ENCODE peak calls at places on chromosomes 11 and 22, in five cellular contexts. One of them, this sample, is unnamed.
A peak's percentile ranks its signal among the peaks of the same experiment; 100 is the strongest.

GRCh38 chr11:60763692-60764369 is 7.2 kb downstream of the MS4A15 start:
- DNase-seq in GM12878: peak; percentile 69
- DNase-seq in upper lobe of right lung: no peak
- DNase-seq in thoracic aorta: no peak
- DNase-seq in A673: no peak
- DNase-seq in this sample: no peak

GRCh38 chr11:11157201-11157600 is 195.8 kb downstream of the CSNK2A3 start:
- DNase-seq in upper lobe of right lung: no peak
- DNase-seq in thoracic aorta: no peak
- DNase-seq in A673: peak; percentile 54
- DNase-seq in GM12878: no peak
- DNase-seq in this sample: no peak

GRCh38 chr11:12284321-12285050 is 92.9 kb upstream of the PARVA start:
- DNase-seq in A673: no peak
- DNase-seq in GM12878: no peak
- DNase-seq in thoracic aorta: no peak
- DNase-seq in upper lobe of right lung: no peak
- DNase-seq in this sample: peak; percentile 46

GRCh38 chr22:43921361-43921760 is 2.2 kb upstream of the PNPLA3 start:
- DNase-seq in A673: no peak
- DNase-seq in upper lobe of right lung: no peak
- DNase-seq in GM12878: no peak
- DNase-seq in thoracic aorta: no peak
- DNase-seq in this sample: no peak

GRCh38 chr11:126991596-126991995 is 9.0 kb downstream of the KIRREL3 start:
- DNase-seq in thoracic aorta: no peak
- DNase-seq in GM12878: no peak
- DNase-seq in upper lobe of right lung: no peak
- DNase-seq in A673: no peak
- DNase-seq in this sample: no peak

GRCh38 chr11:72848846-72849466 is 34.7 kb downstream of the ATG16L2 start:
- DNase-seq in A673: peak; percentile 60
- DNase-seq in upper lobe of right lung: no peak
- DNase-seq in GM12878: no peak
- DNase-seq in thoracic aorta: no peak
- DNase-seq in this sample: no peak

GRCh38 chr11:20002312-20003216 is 157.7 kb downstream of the DBX1 start:
- DNase-seq in thoracic aorta: no peak
- DNase-seq in upper lobe of right lung: no peak
- DNase-seq in A673: no peak
- DNase-seq in GM12878: no peak
- DNase-seq in this sample: no peak

GRCh38 chr11:86865436-86865835 is 65.1 kb downstream of the PRSS23 start:
- DNase-seq in GM12878: no peak
- DNase-seq in thoracic aorta: no peak
- DNase-seq in upper lobe of right lung: no peak
- DNase-seq in A673: no peak
- DNase-seq in this sample: no peak

GRCh38 chr11:76609736-76610370 is 60.7 kb downstream of the LRRC32 start:
- DNase-seq in upper lobe of right lung: no peak
- DNase-seq in GM12878: no peak
- DNase-seq in thoracic aorta: no peak
- DNase-seq in A673: peak; percentile 40
- DNase-seq in this sample: peak; percentile 76

GRCh38 chr11:19093976-19094375 is 23.0 kb upstream of the ZDHHC13 start:
- DNase-seq in thoracic aorta: no peak
- DNase-seq in GM12878: no peak
- DNase-seq in upper lobe of right lung: no peak
- DNase-seq in A673: no peak
- DNase-seq in this sample: no peak

GRCh38 chr11:103091441-103091809 is 535 bp downstream of the DCUN1D5 start:
- DNase-seq in upper lobe of right lung: peak; percentile 78
- DNase-seq in A673: peak; percentile 82
- DNase-seq in thoracic aorta: no peak
- DNase-seq in GM12878: no peak
- DNase-seq in this sample: no peak

GRCh38 chr11:35418282-35418846 is 994 bp downstream of the SLC1A2 start:
- DNase-seq in upper lobe of right lung: peak; percentile 65
- DNase-seq in A673: no peak
- DNase-seq in thoracic aorta: no peak
- DNase-seq in GM12878: no peak
- DNase-seq in this sample: no peak

DNA sequence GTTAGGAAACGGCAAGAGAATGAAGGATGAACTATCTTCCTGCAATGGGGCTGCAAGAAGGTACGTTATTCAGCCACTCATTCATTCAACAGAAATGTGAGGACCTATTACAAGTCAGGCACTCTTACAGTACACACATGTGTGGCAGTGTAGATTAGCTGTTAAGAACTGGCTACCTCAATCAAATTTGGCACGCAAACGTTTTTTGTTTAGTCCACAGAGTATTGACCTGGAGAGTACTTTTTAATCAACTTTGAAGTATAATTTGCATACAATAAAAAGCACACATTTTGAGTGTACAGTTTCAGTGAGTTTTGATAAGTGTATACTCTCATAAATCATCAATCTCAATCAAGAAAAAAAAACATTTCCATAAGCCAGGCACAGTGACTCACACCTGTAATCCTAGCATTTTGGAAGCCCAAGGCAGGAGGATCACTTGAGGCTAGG is 24.2 kb downstream of the MRTFA start:
- DNase-seq in upper lobe of right lung: no peak
- DNase-seq in GM12878: no peak
- DNase-seq in thoracic aorta: no peak
- DNase-seq in A673: no peak
- DNase-seq in this sample: no peak
- H3K27ac ChIP-seq in upper lobe of right lung: no peak overlapping the region
- H3K27ac ChIP-seq in GM12878: no peak overlapping the region
- H3K27ac ChIP-seq in thoracic aorta: no peak overlapping the region
- H3K27ac ChIP-seq in A673: no peak overlapping the region
- H3K27ac ChIP-seq in this sample: no peak overlapping the region

DNA sequence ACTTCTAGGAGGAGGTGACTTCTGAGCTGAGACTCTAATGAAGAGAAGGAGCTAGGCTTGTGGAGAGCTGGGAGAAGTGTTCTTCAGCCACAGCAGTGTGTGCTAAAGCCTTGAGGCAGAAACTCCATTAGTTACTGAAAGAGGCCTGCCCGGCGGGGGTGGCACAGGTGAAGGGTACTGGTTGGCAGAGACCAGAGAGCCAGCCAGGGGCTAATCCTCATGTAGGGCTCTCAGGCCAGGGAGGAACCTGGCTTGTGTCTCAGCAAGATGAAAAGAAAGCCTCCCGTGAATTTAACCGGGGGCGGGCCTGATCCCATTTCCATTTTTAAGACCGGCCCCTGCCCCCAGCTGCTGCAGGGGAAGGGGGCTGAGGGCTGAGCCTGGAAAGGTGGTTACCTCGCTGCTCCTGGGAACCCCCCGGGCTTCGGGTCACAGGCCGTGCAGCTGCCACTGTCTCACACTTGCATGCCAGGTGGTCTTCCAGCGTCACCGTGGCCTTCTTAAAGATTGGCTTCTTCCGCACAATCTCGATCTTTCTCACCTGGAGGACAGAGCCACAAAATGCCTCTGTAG is 15.0 kb downstream of the PDGFB start:
- DNase-seq in upper lobe of right lung: no peak
- DNase-seq in GM12878: no peak
- DNase-seq in A673: no peak
- DNase-seq in thoracic aorta: no peak
- DNase-seq in this sample: no peak
- H3K27ac ChIP-seq in upper lobe of right lung: no peak overlapping the region
- H3K27ac ChIP-seq in GM12878: no peak overlapping the region
- H3K27ac ChIP-seq in A673: no peak overlapping the region
- H3K27ac ChIP-seq in thoracic aorta: no peak overlapping the region
- H3K27ac ChIP-seq in this sample: no peak overlapping the region

GRCh38 chr22:25795437-25795836 is 53.4 kb downstream of the MYO18B start:
- DNase-seq in A673: no peak
- DNase-seq in GM12878: no peak
- DNase-seq in thoracic aorta: no peak
- DNase-seq in upper lobe of right lung: no peak
- DNase-seq in this sample: no peak

GRCh38 chr22:25786165-25786564 is 44.2 kb downstream of the MYO18B start:
- DNase-seq in upper lobe of right lung: no peak
- DNase-seq in thoracic aorta: no peak
- DNase-seq in A673: no peak
- DNase-seq in GM12878: no peak
- DNase-seq in this sample: no peak

DNA sequence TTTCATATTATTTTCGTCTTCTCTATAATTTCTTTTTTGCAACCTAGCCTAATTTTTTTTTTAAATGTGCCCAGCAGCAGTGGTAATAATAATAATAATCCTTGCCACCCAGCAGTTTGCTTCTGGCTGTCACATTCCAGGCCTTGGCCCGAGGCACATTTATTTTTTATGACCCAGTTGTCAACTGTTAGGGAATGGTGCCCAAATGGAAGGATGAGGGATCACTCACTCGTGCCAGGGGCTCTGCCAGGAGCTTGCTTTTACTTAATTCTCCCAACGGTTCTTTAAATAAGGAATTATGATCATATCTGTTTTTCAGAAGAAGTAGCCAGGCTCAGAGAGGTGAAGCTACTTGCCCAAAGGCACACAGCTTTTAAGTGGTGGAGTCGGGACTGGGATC is 49.6 kb downstream of the MYO18B start:
- DNase-seq in upper lobe of right lung: no peak
- DNase-seq in GM12878: no peak
- DNase-seq in thoracic aorta: no peak
- DNase-seq in A673: no peak
- DNase-seq in this sample: no peak
- H3K27ac ChIP-seq in upper lobe of right lung: no peak overlapping the region
- H3K27ac ChIP-seq in GM12878: no peak overlapping the region
- H3K27ac ChIP-seq in thoracic aorta: no peak overlapping the region
- H3K27ac ChIP-seq in A673: no peak overlapping the region
- H3K27ac ChIP-seq in this sample: no peak overlapping the region

DNA sequence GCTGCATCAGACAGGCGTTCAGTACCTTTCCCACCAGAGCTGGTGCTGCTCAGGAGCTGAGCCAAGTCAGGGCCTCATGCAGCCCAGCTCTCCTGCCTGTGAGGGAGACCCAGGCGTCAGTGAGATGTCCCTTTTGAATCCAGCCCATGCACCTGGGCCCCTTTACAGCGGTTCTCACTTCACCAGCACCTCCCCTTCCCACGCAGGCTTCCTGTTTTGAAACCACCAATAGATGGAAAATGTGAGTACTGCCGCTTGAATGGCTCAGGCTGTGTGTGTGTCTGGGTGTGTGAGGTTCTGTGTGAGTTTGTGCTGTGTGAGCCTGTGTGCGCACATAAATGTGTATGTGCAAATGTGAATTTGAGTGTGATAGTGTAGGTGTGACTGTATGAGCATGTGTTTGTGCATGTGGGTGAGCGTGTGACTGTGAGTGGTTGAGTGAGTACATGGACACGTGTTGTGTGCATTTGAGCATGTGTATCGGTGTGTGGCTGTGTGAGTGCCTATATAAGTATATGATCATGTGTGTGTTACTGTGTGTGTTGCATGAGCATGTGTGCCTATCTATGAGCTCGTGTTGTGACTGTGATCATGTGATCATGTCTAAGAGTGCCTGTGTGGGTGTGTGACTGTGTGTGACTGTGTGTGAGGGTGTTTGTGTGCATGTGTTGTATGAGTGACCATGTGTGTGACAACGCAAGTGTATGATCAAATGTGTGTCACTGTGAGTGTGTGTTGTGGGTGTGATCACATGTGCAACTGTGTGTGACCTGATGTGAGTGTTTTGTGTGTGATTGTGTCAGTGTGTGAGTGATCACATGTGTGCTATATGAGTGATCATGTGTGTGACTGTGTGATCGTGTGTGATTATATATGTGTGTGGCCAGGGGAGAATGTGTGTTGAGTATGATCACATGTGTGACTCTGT is 88.7 kb downstream of the UBASH3B start:
- DNase-seq in upper lobe of right lung: no peak
- DNase-seq in thoracic aorta: no peak
- DNase-seq in GM12878: peak; percentile 55
- DNase-seq in A673: no peak
- DNase-seq in this sample: no peak
- H3K27ac ChIP-seq in upper lobe of right lung: peak overlapping the region; percentile 66
- H3K27ac ChIP-seq in thoracic aorta: no peak overlapping the region
- H3K27ac ChIP-seq in GM12878: peak overlapping the region; percentile 25
- H3K27ac ChIP-seq in A673: no peak overlapping the region
- H3K27ac ChIP-seq in this sample: no peak overlapping the region

GRCh38 chr11:96074551-96075309 is 150.8 kb upstream of the MTMR2 start:
- DNase-seq in A673: peak; percentile 96
- DNase-seq in thoracic aorta: no peak
- DNase-seq in upper lobe of right lung: no peak
- DNase-seq in GM12878: no peak
- DNase-seq in this sample: no peak
- H3K27ac ChIP-seq in A673: no peak overlapping the region
- H3K27ac ChIP-seq in thoracic aorta: no peak overlapping the region
- H3K27ac ChIP-seq in upper lobe of right lung: peak overlapping the region; percentile 18
- H3K27ac ChIP-seq in GM12878: peak overlapping the region; percentile 62
- H3K27ac ChIP-seq in this sample: peak overlapping the region; percentile 53

GRCh38 chr11:16367252-16367651 is 10.9 kb upstream of the SOX6 start:
- DNase-seq in thoracic aorta: no peak
- DNase-seq in upper lobe of right lung: no peak
- DNase-seq in A673: no peak
- DNase-seq in GM12878: no peak
- DNase-seq in this sample: no peak
- H3K27ac ChIP-seq in thoracic aorta: no peak overlapping the region
- H3K27ac ChIP-seq in upper lobe of right lung: no peak overlapping the region
- H3K27ac ChIP-seq in A673: no peak overlapping the region
- H3K27ac ChIP-seq in GM12878: no peak overlapping the region
- H3K27ac ChIP-seq in this sample: no peak overlapping the region

DNA sequence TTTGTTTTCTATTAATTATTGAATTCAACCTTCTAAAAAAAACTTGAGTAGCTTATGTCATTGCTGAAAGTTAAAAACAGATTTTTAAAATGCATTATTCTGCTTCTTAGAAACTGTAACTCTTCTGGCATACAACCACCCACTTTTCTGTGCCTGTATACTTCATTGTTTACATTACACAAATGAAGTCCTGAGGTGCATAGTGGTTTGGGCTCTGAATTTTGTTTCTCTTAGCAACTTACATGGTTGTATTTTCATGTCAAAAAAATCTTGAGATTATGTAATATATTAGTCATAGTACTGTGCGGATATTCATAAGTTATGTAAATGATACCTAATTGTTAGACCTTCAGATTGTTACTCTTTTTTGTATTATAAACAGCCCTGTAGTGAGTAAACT is 12.2 kb downstream of the SC5D start:
- DNase-seq in A673: no peak
- DNase-seq in thoracic aorta: no peak
- DNase-seq in GM12878: no peak
- DNase-seq in upper lobe of right lung: no peak
- DNase-seq in this sample: no peak
- H3K27ac ChIP-seq in A673: no peak overlapping the region
- H3K27ac ChIP-seq in thoracic aorta: no peak overlapping the region
- H3K27ac ChIP-seq in GM12878: no peak overlapping the region
- H3K27ac ChIP-seq in upper lobe of right lung: no peak overlapping the region
- H3K27ac ChIP-seq in this sample: no peak overlapping the region

This sample was measured in vagina.